ENCODE peak calls at places on chromosomes 2 and 18, in nine cellular contexts. Q, A, V, S, T, F, O, U and J are unnamed samples.

GRCh38 chr2:237299897-237300296 is 114.1 kb downstream of the COL6A3 start:
- DNase-seq in Q (peak; percentile 70), A (no peak), V (no peak), S (no peak), T (no peak), F (no peak), O (no peak), U (no peak), J (no peak)

GRCh38 chr2:96868555-96869280 is 1.2 kb downstream of the SEMA4C start:
- DNase-seq in Q (peak; percentile 94), A (peak; percentile 67), V (peak; percentile 83), S (peak; percentile 84), T (peak; percentile 95), F (peak; percentile 81), O (peak; percentile 56), U (peak; percentile 88), J (peak; percentile 77)

GRCh38 chr2:37625781-37626548 is 45.5 kb downstream of the CDC42EP3 start:
- DNase-seq in Q (no peak), A (peak; percentile 65), V (peak; percentile 65), S (no peak), T (peak; percentile 38), F (no peak), O (peak; percentile 56), U (no peak), J (peak; percentile 49)

GRCh38 chr18:79971211-79971952 is 6.9 kb downstream of the HSBP1L1 start:
- DNase-seq in Q (no peak), A (no peak), V (no peak), S (no peak), T (no peak), F (no peak), O (no peak), U (no peak), J (no peak)

GRCh38 chr18:63342206-63342605 is 22.6 kb upstream of the BCL2 start:
- DNase-seq in Q (peak; percentile 56), A (peak; percentile 29), V (peak; percentile 52), S (peak; percentile 13), T (peak; percentile 42), F (peak; percentile 58), O (peak; percentile 49), U (peak; percentile 47), J (no peak)

GRCh38 chr2:233448565-233448964 is 94.3 kb downstream of the DGKD start:
- DNase-seq in Q (no peak), A (no peak), V (no peak), S (no peak), T (no peak), F (no peak), O (no peak), U (no peak), J (no peak)

GRCh38 chr18:35481960-35482366 is 15.8 kb downstream of the INO80C start:
- DNase-seq in Q (no peak), A (no peak), V (no peak), S (no peak), T (no peak), F (no peak), O (no peak), U (no peak), J (no peak)

GRCh38 chr2:64649626-64650025 is 4.1 kb downstream of the SERTAD2 start:
- DNase-seq in Q (no peak), A (no peak), V (no peak), S (no peak), T (peak; percentile 48), F (no peak), O (no peak), U (no peak), J (no peak)

GRCh38 chr2:150339282-150339681 is 148.2 kb downstream of the RND3 start:
- DNase-seq in Q (no peak), A (no peak), V (no peak), S (no peak), T (no peak), F (no peak), O (no peak), U (no peak), J (no peak)